ENCODE peak calls at places on chromosome 4, in four cellular contexts. One of them, this sample, is unnamed.

GRCh38 chr4:7557447-7557846 is 122.7 kb upstream of the PSAPL1 start:
- DNase-seq in osteoblast: peak; percentile 98
- DNase-seq in colonic mucosa: no peak
- DNase-seq in mammary epithelial cell: peak; percentile 88
- DNase-seq in this sample: peak; percentile 55

GRCh38 chr4:7721984-7722551 is 217.6 kb downstream of the AFAP1 start:
- DNase-seq in osteoblast: no peak
- DNase-seq in colonic mucosa: no peak
- DNase-seq in mammary epithelial cell: no peak
- DNase-seq in this sample: peak; percentile 28

GRCh38 chr4:147610666-147611065 is 6.5 kb upstream of the TMEM184C start:
- DNase-seq in osteoblast: no peak
- DNase-seq in colonic mucosa: no peak
- DNase-seq in mammary epithelial cell: no peak
- DNase-seq in this sample: no peak

GRCh38 chr4:121943941-121944340 is 7.9 kb downstream of the TRPC3 start:
- DNase-seq in osteoblast: no peak
- DNase-seq in colonic mucosa: no peak
- DNase-seq in mammary epithelial cell: no peak
- DNase-seq in this sample: no peak

GRCh38 chr4:70654605-70655011 is 11.7 kb downstream of the JCHAIN start:
- DNase-seq in osteoblast: no peak
- DNase-seq in colonic mucosa: no peak
- DNase-seq in mammary epithelial cell: no peak
- DNase-seq in this sample: peak; percentile 81

GRCh38 chr4:55023030-55023429 is 102.4 kb downstream of the KDR start:
- DNase-seq in osteoblast: no peak
- DNase-seq in colonic mucosa: no peak
- DNase-seq in mammary epithelial cell: no peak
- DNase-seq in this sample: no peak

GRCh38 chr4:182576609-182577289 is 333.5 kb downstream of the TENM3 start:
- DNase-seq in osteoblast: no peak
- DNase-seq in colonic mucosa: no peak
- DNase-seq in mammary epithelial cell: no peak
- DNase-seq in this sample: no peak

GRCh38 chr4:128286474-128287158 is 997 bp downstream of the PGRMC2 start:
- DNase-seq in osteoblast: peak; percentile 76
- DNase-seq in colonic mucosa: peak; percentile 63
- DNase-seq in mammary epithelial cell: peak; percentile 58
- DNase-seq in this sample: peak; percentile 70

GRCh38 chr4:183905081-183905592 is at the start of gene STOX2:
- DNase-seq in osteoblast: peak; percentile 80
- DNase-seq in colonic mucosa: peak; percentile 56
- DNase-seq in mammary epithelial cell: peak; percentile 53
- DNase-seq in this sample: peak; percentile 18

GRCh38 chr4:24849662-24850280 is 54.4 kb downstream of the SOD3 start:
- DNase-seq in osteoblast: no peak
- DNase-seq in colonic mucosa: no peak
- DNase-seq in mammary epithelial cell: no peak
- DNase-seq in this sample: peak; percentile 65

GRCh38 chr4:182185491-182185890 is 57.7 kb upstream of the TENM3 start:
- DNase-seq in osteoblast: no peak
- DNase-seq in colonic mucosa: no peak
- DNase-seq in mammary epithelial cell: no peak
- DNase-seq in this sample: no peak

GRCh38 chr4:48227662-48228061 is 42.0 kb downstream of the TEC start:
- DNase-seq in osteoblast: no peak
- DNase-seq in colonic mucosa: no peak
- DNase-seq in mammary epithelial cell: peak; percentile 25
- DNase-seq in this sample: no peak

GRCh38 chr4:4762909-4763814 is 96.3 kb upstream of the MSX1 start:
- DNase-seq in osteoblast: no peak
- DNase-seq in colonic mucosa: no peak
- DNase-seq in mammary epithelial cell: peak; percentile 41
- DNase-seq in this sample: peak; percentile 56

GRCh38 chr4:182823576-182823975 is 93.6 kb downstream of the DCTD start:
- DNase-seq in osteoblast: peak; percentile 79
- DNase-seq in colonic mucosa: no peak
- DNase-seq in mammary epithelial cell: no peak
- DNase-seq in this sample: no peak

GRCh38 chr4:142874684-142875083 is 28.6 kb upstream of the INPP4B start:
- DNase-seq in osteoblast: no peak
- DNase-seq in colonic mucosa: no peak
- DNase-seq in mammary epithelial cell: no peak
- DNase-seq in this sample: no peak

GRCh38 chr4:90474484-90474883 is 347.3 kb downstream of the CCSER1 start:
- DNase-seq in osteoblast: no peak
- DNase-seq in colonic mucosa: no peak
- DNase-seq in mammary epithelial cell: no peak
- DNase-seq in this sample: no peak

GRCh38 chr4:6019316-6020263 is 1.4 kb upstream of the C4orf50 start:
- DNase-seq in osteoblast: peak; percentile 92
- DNase-seq in colonic mucosa: peak; percentile 42
- DNase-seq in mammary epithelial cell: no peak
- DNase-seq in this sample: peak; percentile 26

GRCh38 chr4:8435656-8436121 is 4.8 kb downstream of the ACOX3 start:
- DNase-seq in osteoblast: no peak
- DNase-seq in colonic mucosa: no peak
- DNase-seq in mammary epithelial cell: peak; percentile 32
- DNase-seq in this sample: peak; percentile 59

GRCh38 chr4:184450743-184451142 is 23.6 kb downstream of the IRF2 start:
- DNase-seq in osteoblast: no peak
- DNase-seq in colonic mucosa: no peak
- DNase-seq in mammary epithelial cell: no peak
- DNase-seq in this sample: no peak

GRCh38 chr4:172871381-172871780 is 297.2 kb upstream of the GALNT7 start:
- DNase-seq in osteoblast: no peak
- DNase-seq in colonic mucosa: no peak
- DNase-seq in mammary epithelial cell: no peak
- DNase-seq in this sample: no peak

GRCh38 chr4:179415842-179416223 is 1973.6 kb upstream of the AGA start:
- DNase-seq in osteoblast: no peak
- DNase-seq in colonic mucosa: no peak
- DNase-seq in mammary epithelial cell: no peak
- DNase-seq in this sample: no peak

GRCh38 chr4:55397521-55398321 is 2.0 kb downstream of the TMEM165 start:
- DNase-seq in osteoblast: peak; percentile 73
- DNase-seq in colonic mucosa: no peak
- DNase-seq in mammary epithelial cell: peak; percentile 86
- DNase-seq in this sample: peak; percentile 92

GRCh38 chr4:10095296-10095991 is 21.2 kb downstream of the WDR1 start:
- DNase-seq in osteoblast: peak; percentile 86
- DNase-seq in colonic mucosa: no peak
- DNase-seq in mammary epithelial cell: no peak
- DNase-seq in this sample: no peak

GRCh38 chr4:153233761-153234371 is 29.6 kb downstream of the TRIM2 start:
- DNase-seq in osteoblast: peak; percentile 86
- DNase-seq in colonic mucosa: peak; percentile 38
- DNase-seq in mammary epithelial cell: peak; percentile 92
- DNase-seq in this sample: peak; percentile 94

GRCh38 chr4:19684079-19684478 is 567.6 kb upstream of the SLIT2 start:
- DNase-seq in osteoblast: no peak
- DNase-seq in colonic mucosa: no peak
- DNase-seq in mammary epithelial cell: no peak
- DNase-seq in this sample: peak; percentile 64

GRCh38 chr4:89137231-89137630 is 25.9 kb downstream of the TIGD2 start:
- DNase-seq in osteoblast: no peak
- DNase-seq in colonic mucosa: no peak
- DNase-seq in mammary epithelial cell: no peak
- DNase-seq in this sample: no peak

GRCh38 chr4:94253036-94253435 is 45.4 kb downstream of the SMARCAD1 start:
- DNase-seq in osteoblast: no peak
- DNase-seq in colonic mucosa: no peak
- DNase-seq in mammary epithelial cell: no peak
- DNase-seq in this sample: no peak

GRCh38 chr4:174058846-174059245 is 224.6 kb downstream of the FBXO8 start:
- DNase-seq in osteoblast: no peak
- DNase-seq in colonic mucosa: no peak
- DNase-seq in mammary epithelial cell: no peak
- DNase-seq in this sample: peak; percentile 86

GRCh38 chr4:180664766-180665368 is 1578.3 kb upstream of the TENM3 start:
- DNase-seq in osteoblast: no peak
- DNase-seq in colonic mucosa: peak; percentile 68
- DNase-seq in mammary epithelial cell: peak; percentile 63
- DNase-seq in this sample: peak; percentile 76

GRCh38 chr4:137521053-137521452 is 11.2 kb downstream of the PCDH18 start:
- DNase-seq in osteoblast: no peak
- DNase-seq in colonic mucosa: no peak
- DNase-seq in mammary epithelial cell: no peak
- DNase-seq in this sample: no peak

GRCh38 chr4:173937871-173938270 is 345.6 kb downstream of the FBXO8 start:
- DNase-seq in osteoblast: no peak
- DNase-seq in colonic mucosa: no peak
- DNase-seq in mammary epithelial cell: no peak
- DNase-seq in this sample: no peak

GRCh38 chr4:130349745-130350144 is 1253.8 kb downstream of the C4orf33 start:
- DNase-seq in osteoblast: no peak
- DNase-seq in colonic mucosa: no peak
- DNase-seq in mammary epithelial cell: no peak
- DNase-seq in this sample: no peak

GRCh38 chr4:132593717-132594400 is 555.2 kb upstream of the PCDH10 start:
- DNase-seq in osteoblast: no peak
- DNase-seq in colonic mucosa: no peak
- DNase-seq in mammary epithelial cell: peak; percentile 4
- DNase-seq in this sample: no peak

GRCh38 chr4:7423801-7424552 is 10.8 kb downstream of the PSAPL1 start:
- DNase-seq in osteoblast: peak; percentile 72
- DNase-seq in colonic mucosa: no peak
- DNase-seq in mammary epithelial cell: no peak
- DNase-seq in this sample: no peak

GRCh38 chr4:29983890-29984289 is 736.3 kb upstream of the PCDH7 start:
- DNase-seq in osteoblast: no peak
- DNase-seq in colonic mucosa: no peak
- DNase-seq in mammary epithelial cell: no peak
- DNase-seq in this sample: no peak

GRCh38 chr4:25928320-25928955 is 14.4 kb downstream of the SMIM20 start:
- DNase-seq in osteoblast: no peak
- DNase-seq in colonic mucosa: no peak
- DNase-seq in mammary epithelial cell: no peak
- DNase-seq in this sample: no peak

GRCh38 chr4:160202802-160203201 is 1099.9 kb downstream of the RAPGEF2 start:
- DNase-seq in osteoblast: no peak
- DNase-seq in colonic mucosa: no peak
- DNase-seq in mammary epithelial cell: peak; percentile 98
- DNase-seq in this sample: no peak

GRCh38 chr4:110587666-110588285 is 35.1 kb downstream of the PITX2 start:
- DNase-seq in osteoblast: no peak
- DNase-seq in colonic mucosa: no peak
- DNase-seq in mammary epithelial cell: no peak
- DNase-seq in this sample: no peak

GRCh38 chr4:110586137-110586850 is 36.6 kb downstream of the PITX2 start:
- DNase-seq in osteoblast: peak; percentile 89
- DNase-seq in colonic mucosa: no peak
- DNase-seq in mammary epithelial cell: peak; percentile 46
- DNase-seq in this sample: peak; percentile 66

DNA sequence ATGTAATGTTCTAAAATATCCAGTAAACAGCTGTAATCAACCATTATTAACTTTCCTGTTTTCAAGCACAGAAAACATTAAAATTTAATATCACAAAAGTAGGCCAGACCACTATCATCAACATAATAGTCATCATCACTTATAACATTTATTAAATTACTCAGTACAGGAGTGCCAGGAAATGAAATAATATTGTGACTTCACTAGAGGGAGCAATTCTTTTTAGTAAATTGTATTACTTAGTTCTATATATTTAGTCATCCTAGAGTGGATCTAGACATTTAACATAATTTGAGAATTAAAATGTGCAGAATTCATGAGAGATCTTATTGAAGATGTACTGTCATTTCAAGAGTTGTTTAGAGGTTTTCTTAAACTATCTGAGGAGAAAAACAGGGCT is 33.6 kb downstream of the PITX2 start:
- DNase-seq in osteoblast: no peak
- DNase-seq in colonic mucosa: no peak
- DNase-seq in mammary epithelial cell: no peak
- DNase-seq in this sample: peak; percentile 15
- TF ChIP-seq CTCF in osteoblast: peak; percentile 41
- TF ChIP-seq CTCF in colonic mucosa: no peak
- TF ChIP-seq CTCF in mammary epithelial cell: no peak
- TF ChIP-seq CTCF in this sample: no peak

GRCh38 chr4:40294339-40294738 is 40.8 kb upstream of the CHRNA9 start:
- DNase-seq in osteoblast: no peak
- DNase-seq in colonic mucosa: no peak
- DNase-seq in mammary epithelial cell: no peak
- DNase-seq in this sample: no peak

GRCh38 chr4:40283968-40284367 is 51.2 kb upstream of the CHRNA9 start:
- DNase-seq in osteoblast: no peak
- DNase-seq in colonic mucosa: no peak
- DNase-seq in mammary epithelial cell: peak; percentile 41
- DNase-seq in this sample: no peak

GRCh38 chr4:40292313-40292759 is 42.8 kb upstream of the CHRNA9 start:
- DNase-seq in osteoblast: peak; percentile 50
- DNase-seq in colonic mucosa: no peak
- DNase-seq in mammary epithelial cell: peak; percentile 56
- DNase-seq in this sample: peak; percentile 41

GRCh38 chr4:40288547-40288946 is 46.6 kb upstream of the CHRNA9 start:
- DNase-seq in osteoblast: no peak
- DNase-seq in colonic mucosa: no peak
- DNase-seq in mammary epithelial cell: no peak
- DNase-seq in this sample: no peak

GRCh38 chr4:40289366-40290188 is 45.6 kb upstream of the CHRNA9 start:
- DNase-seq in osteoblast: no peak
- DNase-seq in colonic mucosa: no peak
- DNase-seq in mammary epithelial cell: no peak
- DNase-seq in this sample: no peak
- H3K4me3 ChIP-seq in osteoblast: no peak overlapping the region
- H3K4me3 ChIP-seq in colonic mucosa: no peak overlapping the region
- H3K4me3 ChIP-seq in mammary epithelial cell: no peak overlapping the region
- H3K4me3 ChIP-seq in this sample: no peak overlapping the region

GRCh38 chr4:186260504-186261448 is 5.2 kb upstream of the F11 start:
- DNase-seq in osteoblast: no peak
- DNase-seq in colonic mucosa: no peak
- DNase-seq in mammary epithelial cell: peak; percentile 45
- DNase-seq in this sample: no peak
- TF ChIP-seq CTCF in osteoblast: no peak
- TF ChIP-seq CTCF in colonic mucosa: no peak
- TF ChIP-seq CTCF in mammary epithelial cell: no peak
- TF ChIP-seq CTCF in this sample: no peak

GRCh38 chr4:2482192-2482591 is 13.3 kb downstream of the RNF4 start:
- DNase-seq in osteoblast: no peak
- DNase-seq in colonic mucosa: no peak
- DNase-seq in mammary epithelial cell: no peak
- DNase-seq in this sample: no peak
- H3K4me3 ChIP-seq in osteoblast: no peak overlapping the region
- H3K4me3 ChIP-seq in colonic mucosa: no peak overlapping the region
- H3K4me3 ChIP-seq in mammary epithelial cell: no peak overlapping the region
- H3K4me3 ChIP-seq in this sample: no peak overlapping the region